ENCODE peak calls at places on chromosome 11, in five cellular contexts. One of them, this sample, is unnamed.

GRCh38 chr11:3156661-3157311 is 8.3 kb downstream of the OSBPL5 start:
- DNase-seq in BE2C: peak
- DNase-seq in fibroblast of the aortic adventitia: no peak
- DNase-seq in OCI-LY7: peak
- DNase-seq in pancreas: no peak
- DNase-seq in this sample: no peak

GRCh38 chr11:129732926-129733325 is 82.7 kb upstream of the TMEM45B start:
- DNase-seq in OCI-LY7: no peak
- DNase-seq in pancreas: no peak
- DNase-seq in fibroblast of the aortic adventitia: no peak
- DNase-seq in BE2C: no peak
- DNase-seq in this sample: no peak

GRCh38 chr11:123434262-123434661 is 4.2 kb downstream of the GRAMD1B start:
- DNase-seq in BE2C: peak
- DNase-seq in OCI-LY7: peak
- DNase-seq in pancreas: no peak
- DNase-seq in fibroblast of the aortic adventitia: peak
- DNase-seq in this sample: peak

GRCh38 chr11:117618956-117619355 is 178.1 kb downstream of the DSCAML1 start:
- DNase-seq in OCI-LY7: no peak
- DNase-seq in fibroblast of the aortic adventitia: no peak
- DNase-seq in pancreas: no peak
- DNase-seq in BE2C: peak
- DNase-seq in this sample: peak

GRCh38 chr11:106457727-106458126 is 380.3 kb downstream of the AASDHPPT start:
- DNase-seq in OCI-LY7: no peak
- DNase-seq in pancreas: no peak
- DNase-seq in BE2C: no peak
- DNase-seq in fibroblast of the aortic adventitia: peak
- DNase-seq in this sample: no peak

GRCh38 chr11:282630-283360 is 4.6 kb downstream of the NLRP6 start:
- DNase-seq in pancreas: no peak
- DNase-seq in fibroblast of the aortic adventitia: no peak
- DNase-seq in OCI-LY7: no peak
- DNase-seq in BE2C: no peak
- DNase-seq in this sample: no peak

GRCh38 chr11:8209208-8209807 is 40.5 kb upstream of the RIC3 start:
- DNase-seq in OCI-LY7: no peak
- DNase-seq in fibroblast of the aortic adventitia: no peak
- DNase-seq in pancreas: no peak
- DNase-seq in BE2C: no peak
- DNase-seq in this sample: peak

GRCh38 chr11:69977951-69978350 is 100.2 kb upstream of the ANO1 start:
- DNase-seq in pancreas: no peak
- DNase-seq in fibroblast of the aortic adventitia: no peak
- DNase-seq in BE2C: no peak
- DNase-seq in OCI-LY7: no peak
- DNase-seq in this sample: no peak

GRCh38 chr11:78061088-78061920 is 2.4 kb upstream of the THRSP start:
- DNase-seq in pancreas: peak
- DNase-seq in OCI-LY7: no peak
- DNase-seq in fibroblast of the aortic adventitia: no peak
- DNase-seq in BE2C: no peak
- DNase-seq in this sample: no peak

GRCh38 chr11:69950120-69950519 is 128.0 kb upstream of the ANO1 start:
- DNase-seq in OCI-LY7: peak
- DNase-seq in BE2C: peak
- DNase-seq in fibroblast of the aortic adventitia: peak
- DNase-seq in pancreas: no peak
- DNase-seq in this sample: peak

GRCh38 chr11:79155237-79155636 is 285.6 kb downstream of the TENM4 start:
- DNase-seq in OCI-LY7: no peak
- DNase-seq in fibroblast of the aortic adventitia: no peak
- DNase-seq in pancreas: no peak
- DNase-seq in BE2C: no peak
- DNase-seq in this sample: no peak

GRCh38 chr11:92738281-92738680 is 231.2 kb upstream of the MTNR1B start:
- DNase-seq in pancreas: no peak
- DNase-seq in BE2C: no peak
- DNase-seq in fibroblast of the aortic adventitia: peak
- DNase-seq in OCI-LY7: no peak
- DNase-seq in this sample: no peak

GRCh38 chr11:18492888-18493287 is 33.9 kb downstream of the TSG101 start:
- DNase-seq in pancreas: no peak
- DNase-seq in OCI-LY7: no peak
- DNase-seq in fibroblast of the aortic adventitia: no peak
- DNase-seq in BE2C: no peak
- DNase-seq in this sample: no peak

GRCh38 chr11:3052567-3052966 is 4.7 kb downstream of the CARS1 start:
- DNase-seq in BE2C: no peak
- DNase-seq in pancreas: no peak
- DNase-seq in fibroblast of the aortic adventitia: no peak
- DNase-seq in OCI-LY7: no peak
- DNase-seq in this sample: no peak

GRCh38 chr11:86592659-86593451 is 79.6 kb downstream of the ME3 start:
- DNase-seq in pancreas: peak
- DNase-seq in OCI-LY7: peak
- DNase-seq in fibroblast of the aortic adventitia: peak
- DNase-seq in BE2C: peak
- DNase-seq in this sample: peak

GRCh38 chr11:88335284-88335683 is 2.3 kb downstream of the CTSC start:
- DNase-seq in BE2C: no peak
- DNase-seq in pancreas: no peak
- DNase-seq in OCI-LY7: no peak
- DNase-seq in fibroblast of the aortic adventitia: no peak
- DNase-seq in this sample: no peak

GRCh38 chr11:64934765-64935633 is 694 bp downstream of the GPHA2 start:
- DNase-seq in BE2C: no peak
- DNase-seq in pancreas: peak
- DNase-seq in fibroblast of the aortic adventitia: no peak
- DNase-seq in OCI-LY7: no peak
- DNase-seq in this sample: no peak

GRCh38 chr11:19978668-19979518 is 181.4 kb downstream of the DBX1 start:
- DNase-seq in BE2C: no peak
- DNase-seq in pancreas: no peak
- DNase-seq in OCI-LY7: no peak
- DNase-seq in fibroblast of the aortic adventitia: peak
- DNase-seq in this sample: peak

GRCh38 chr11:7413961-7414728 is 71.2 kb upstream of the OLFML1 start:
- DNase-seq in pancreas: no peak
- DNase-seq in OCI-LY7: no peak
- DNase-seq in BE2C: no peak
- DNase-seq in fibroblast of the aortic adventitia: no peak
- DNase-seq in this sample: no peak

GRCh38 chr11:118434553-118435232 is 1.6 kb upstream of the KMT2A start:
- DNase-seq in OCI-LY7: peak
- DNase-seq in pancreas: peak
- DNase-seq in BE2C: peak
- DNase-seq in fibroblast of the aortic adventitia: peak
- DNase-seq in this sample: peak

GRCh38 chr11:86999859-87000753 is 37.6 kb upstream of the TMEM135 start:
- DNase-seq in fibroblast of the aortic adventitia: peak
- DNase-seq in BE2C: peak
- DNase-seq in pancreas: peak
- DNase-seq in OCI-LY7: no peak
- DNase-seq in this sample: no peak

GRCh38 chr11:9226514-9226913 is 38.6 kb downstream of the DENND5A start:
- DNase-seq in OCI-LY7: no peak
- DNase-seq in pancreas: no peak
- DNase-seq in BE2C: no peak
- DNase-seq in fibroblast of the aortic adventitia: no peak
- DNase-seq in this sample: no peak

GRCh38 chr11:7665473-7666291 is 7.6 kb downstream of the CYB5R2 start:
- DNase-seq in pancreas: peak
- DNase-seq in fibroblast of the aortic adventitia: peak
- DNase-seq in OCI-LY7: peak
- DNase-seq in BE2C: peak
- DNase-seq in this sample: peak

GRCh38 chr11:64754124-64754918 is 5.5 kb downstream of the PYGM start:
- DNase-seq in fibroblast of the aortic adventitia: no peak
- DNase-seq in OCI-LY7: no peak
- DNase-seq in BE2C: no peak
- DNase-seq in pancreas: peak
- DNase-seq in this sample: no peak

GRCh38 chr11:111427471-111427912 is 48.4 kb upstream of the POU2AF1 start:
- DNase-seq in OCI-LY7: no peak
- DNase-seq in BE2C: peak
- DNase-seq in pancreas: no peak
- DNase-seq in fibroblast of the aortic adventitia: no peak
- DNase-seq in this sample: no peak

DNA sequence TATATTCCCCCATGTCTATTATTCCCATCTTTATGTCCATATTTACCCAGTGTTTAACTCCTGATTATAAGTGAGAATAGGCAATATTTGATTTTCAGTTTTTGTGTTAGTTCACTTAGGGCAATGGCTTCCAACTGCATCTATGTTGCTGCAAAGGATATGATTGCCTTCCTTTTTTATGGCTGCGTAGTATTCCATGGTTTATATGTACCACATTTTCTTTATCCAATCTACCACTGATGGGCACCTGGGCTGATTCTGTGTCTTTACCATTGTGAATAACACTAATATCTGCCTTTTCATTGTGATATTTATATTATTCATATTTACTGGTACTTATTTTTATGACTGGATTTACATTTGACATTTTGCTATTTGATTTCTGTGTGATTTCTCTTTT is 649.6 kb downstream of the NTM start:
- DNase-seq in fibroblast of the aortic adventitia: no peak
- DNase-seq in OCI-LY7: no peak
- DNase-seq in BE2C: no peak
- DNase-seq in pancreas: no peak
- DNase-seq in this sample: no peak
- TF ChIP-seq CTCF in fibroblast of the aortic adventitia: no peak
- TF ChIP-seq CTCF in OCI-LY7: no peak
- TF ChIP-seq CTCF in BE2C: no peak
- TF ChIP-seq CTCF in pancreas: no peak
- TF ChIP-seq CTCF in this sample: no peak

DNA sequence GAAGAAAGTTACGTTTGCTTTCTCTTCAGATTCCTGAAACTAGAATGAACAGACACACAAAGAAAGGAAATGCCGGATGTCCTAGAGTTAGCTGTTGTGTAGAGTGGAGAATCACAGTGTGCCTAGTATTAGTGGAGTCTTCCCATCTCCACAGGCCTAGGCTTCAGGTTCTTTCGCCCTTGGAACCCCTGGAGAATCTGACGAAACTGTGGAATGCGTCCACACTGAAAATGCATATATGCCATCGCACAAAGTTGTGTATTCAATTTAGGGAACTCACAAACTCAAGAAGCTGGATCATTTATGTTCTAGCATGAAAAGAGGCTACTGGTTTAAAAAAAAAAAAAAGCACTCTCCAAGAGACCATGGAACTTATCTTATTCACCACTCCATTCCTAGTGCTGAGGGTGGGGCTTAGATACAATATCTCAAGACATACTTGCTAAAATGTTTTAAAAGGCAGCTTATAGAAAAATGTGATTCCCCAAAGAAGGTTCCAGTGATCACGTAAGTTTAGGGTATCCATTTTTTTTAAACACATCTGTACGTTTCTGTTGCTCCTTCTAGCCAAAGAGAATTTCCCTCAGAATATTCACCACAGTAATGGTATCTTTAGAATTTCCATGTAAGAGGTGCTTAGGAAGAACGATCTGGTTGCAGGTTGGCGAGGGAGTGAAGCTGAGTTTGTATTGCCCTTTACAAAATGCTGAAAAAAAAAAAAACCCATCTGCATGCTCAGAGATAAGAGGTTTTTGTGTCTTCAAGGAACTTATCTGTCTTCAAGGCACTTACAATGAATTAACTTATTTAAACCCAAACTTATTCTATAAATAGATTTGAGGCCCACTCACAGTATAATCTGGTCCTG is 20.0 kb downstream of the MAML2 start:
- DNase-seq in fibroblast of the aortic adventitia: no peak
- DNase-seq in OCI-LY7: no peak
- DNase-seq in BE2C: no peak
- DNase-seq in pancreas: no peak
- DNase-seq in this sample: no peak
- H3K4me3 ChIP-seq in fibroblast of the aortic adventitia: no peak
- H3K4me3 ChIP-seq in OCI-LY7: no peak
- H3K4me3 ChIP-seq in BE2C: no peak
- H3K4me3 ChIP-seq in pancreas: no peak
- H3K4me3 ChIP-seq in this sample: no peak

DNA sequence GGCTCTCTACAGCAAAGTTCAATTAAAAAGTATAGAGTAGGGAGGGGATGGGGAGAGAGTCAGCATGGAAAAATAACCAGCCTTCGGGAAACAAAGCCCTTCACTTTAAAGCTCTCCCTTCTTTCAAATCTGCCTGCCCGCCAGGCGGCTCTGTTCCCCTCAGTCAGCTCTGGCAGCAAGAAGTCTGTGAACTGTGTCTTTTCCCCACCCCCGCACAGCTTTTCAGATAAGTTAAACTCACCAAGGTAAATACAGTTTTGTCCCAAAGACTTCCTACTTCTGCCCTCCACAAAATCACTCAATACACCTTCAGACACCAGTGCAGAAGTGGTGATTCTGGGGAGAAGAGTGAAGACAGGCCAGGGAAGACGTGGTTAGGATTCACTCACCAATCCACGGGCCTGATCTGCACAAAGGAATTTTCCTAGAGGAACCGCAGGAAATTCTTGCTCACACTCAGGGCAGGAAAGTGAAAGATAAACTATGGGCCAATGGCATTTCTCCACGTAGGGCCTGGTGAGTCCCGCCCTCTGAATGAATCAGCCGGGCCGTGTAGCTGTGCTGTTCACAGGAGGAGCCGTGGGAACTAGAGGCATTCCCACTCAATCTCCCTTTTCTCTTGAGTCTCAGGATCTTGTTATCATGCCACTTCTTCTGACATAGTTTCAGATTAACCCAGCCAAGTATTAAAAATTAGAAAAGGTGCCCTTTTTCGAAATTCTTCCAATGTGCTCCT is at the start of gene TRIM5:
- DNase-seq in pancreas: peak
- DNase-seq in BE2C: peak
- DNase-seq in fibroblast of the aortic adventitia: peak
- DNase-seq in OCI-LY7: peak
- DNase-seq in this sample: peak
- TF ChIP-seq CTCF in pancreas: no peak
- TF ChIP-seq CTCF in BE2C: peak
- TF ChIP-seq CTCF in fibroblast of the aortic adventitia: peak
- TF ChIP-seq CTCF in OCI-LY7: peak
- TF ChIP-seq CTCF in this sample: peak

GRCh38 chr11:61080526-61080925 is 21.8 kb upstream of the CD5 start:
- DNase-seq in OCI-LY7: no peak
- DNase-seq in pancreas: no peak
- DNase-seq in fibroblast of the aortic adventitia: no peak
- DNase-seq in BE2C: no peak
- DNase-seq in this sample: no peak

GRCh38 chr11:61080986-61081590 is 21.2 kb upstream of the CD5 start:
- DNase-seq in pancreas: no peak
- DNase-seq in fibroblast of the aortic adventitia: no peak
- DNase-seq in OCI-LY7: no peak
- DNase-seq in BE2C: no peak
- DNase-seq in this sample: no peak

GRCh38 chr11:61082161-61082870 is 20.0 kb upstream of the CD5 start:
- DNase-seq in BE2C: no peak
- DNase-seq in OCI-LY7: no peak
- DNase-seq in fibroblast of the aortic adventitia: no peak
- DNase-seq in pancreas: no peak
- DNase-seq in this sample: no peak

GRCh38 chr11:61082931-61083531 is 19.3 kb upstream of the CD5 start:
- DNase-seq in fibroblast of the aortic adventitia: no peak
- DNase-seq in pancreas: no peak
- DNase-seq in BE2C: no peak
- DNase-seq in OCI-LY7: no peak
- DNase-seq in this sample: no peak

GRCh38 chr11:61083601-61084147 is 18.6 kb upstream of the CD5 start:
- DNase-seq in pancreas: no peak
- DNase-seq in BE2C: no peak
- DNase-seq in fibroblast of the aortic adventitia: no peak
- DNase-seq in OCI-LY7: no peak
- DNase-seq in this sample: no peak
- H3K4me3 ChIP-seq in pancreas: no peak
- H3K4me3 ChIP-seq in BE2C: no peak
- H3K4me3 ChIP-seq in fibroblast of the aortic adventitia: no peak
- H3K4me3 ChIP-seq in OCI-LY7: no peak
- H3K4me3 ChIP-seq in this sample: no peak